ENCODE peak calls at places on chromosomes 1 and 21, in eight cellular contexts. One of them, this sample, is unnamed.

GRCh38 chr21:38619865-38620513 is 121.7 kb upstream of the ERG start:
- DNase-seq in A549: no peak
- DNase-seq in stomach: no peak
- DNase-seq in K562: no peak
- DNase-seq in SK-N-SH: no peak
- DNase-seq in suprapubic skin: no peak
- DNase-seq in transverse colon: no peak
- DNase-seq in upper lobe of left lung: no peak
- DNase-seq in this sample: no peak

GRCh38 chr1:84830136-84830535 is 62.9 kb downstream of the LPAR3 start:
- DNase-seq in A549: no peak
- DNase-seq in stomach: no peak
- DNase-seq in K562: no peak
- DNase-seq in SK-N-SH: no peak
- DNase-seq in suprapubic skin: no peak
- DNase-seq in transverse colon: no peak
- DNase-seq in upper lobe of left lung: no peak
- DNase-seq in this sample: no peak

GRCh38 chr1:18666317-18666920 is 35.8 kb downstream of the PAX7 start:
- DNase-seq in A549: no peak
- DNase-seq in stomach: peak
- DNase-seq in K562: no peak
- DNase-seq in SK-N-SH: no peak
- DNase-seq in suprapubic skin: no peak
- DNase-seq in transverse colon: peak
- DNase-seq in upper lobe of left lung: no peak
- DNase-seq in this sample: no peak

GRCh38 chr1:67738401-67738800 is 53.4 kb downstream of the GADD45A start:
- DNase-seq in A549: no peak
- DNase-seq in stomach: no peak
- DNase-seq in K562: no peak
- DNase-seq in SK-N-SH: no peak
- DNase-seq in suprapubic skin: no peak
- DNase-seq in transverse colon: no peak
- DNase-seq in upper lobe of left lung: no peak
- DNase-seq in this sample: peak

GRCh38 chr1:184002071-184002470 is 35.5 kb downstream of the COLGALT2 start:
- DNase-seq in A549: peak
- DNase-seq in stomach: no peak
- DNase-seq in K562: no peak
- DNase-seq in SK-N-SH: no peak
- DNase-seq in suprapubic skin: no peak
- DNase-seq in transverse colon: no peak
- DNase-seq in upper lobe of left lung: no peak
- DNase-seq in this sample: peak

GRCh38 chr1:224433671-224434446 is 738 bp downstream of the WDR26 start:
- DNase-seq in A549: no peak
- DNase-seq in stomach: peak
- DNase-seq in K562: no peak
- DNase-seq in SK-N-SH: peak
- DNase-seq in suprapubic skin: peak
- DNase-seq in transverse colon: peak
- DNase-seq in upper lobe of left lung: peak
- DNase-seq in this sample: no peak

GRCh38 chr1:62131093-62131725 is 63.4 kb upstream of the L1TD1 start:
- DNase-seq in A549: peak
- DNase-seq in stomach: peak
- DNase-seq in K562: peak
- DNase-seq in SK-N-SH: peak
- DNase-seq in suprapubic skin: no peak
- DNase-seq in transverse colon: peak
- DNase-seq in upper lobe of left lung: no peak
- DNase-seq in this sample: peak

GRCh38 chr1:118254001-118254400 is 69.0 kb upstream of the SPAG17 start:
- DNase-seq in A549: no peak
- DNase-seq in stomach: no peak
- DNase-seq in K562: no peak
- DNase-seq in SK-N-SH: no peak
- DNase-seq in suprapubic skin: no peak
- DNase-seq in transverse colon: no peak
- DNase-seq in upper lobe of left lung: no peak
- DNase-seq in this sample: no peak

GRCh38 chr1:232428781-232429530 is 201.0 kb downstream of the SIPA1L2 start:
- DNase-seq in A549: no peak
- DNase-seq in stomach: no peak
- DNase-seq in K562: no peak
- DNase-seq in SK-N-SH: no peak
- DNase-seq in suprapubic skin: no peak
- DNase-seq in transverse colon: no peak
- DNase-seq in upper lobe of left lung: no peak
- DNase-seq in this sample: no peak

GRCh38 chr1:246608616-246609376 is 42.5 kb downstream of the CNST start:
- DNase-seq in A549: peak
- DNase-seq in stomach: peak
- DNase-seq in K562: no peak
- DNase-seq in SK-N-SH: peak
- DNase-seq in suprapubic skin: peak
- DNase-seq in transverse colon: peak
- DNase-seq in upper lobe of left lung: no peak
- DNase-seq in this sample: peak

GRCh38 chr21:34129039-34129891 is 55.9 kb downstream of the MRPS6 start:
- DNase-seq in A549: no peak
- DNase-seq in stomach: peak
- DNase-seq in K562: no peak
- DNase-seq in SK-N-SH: peak
- DNase-seq in suprapubic skin: no peak
- DNase-seq in transverse colon: peak
- DNase-seq in upper lobe of left lung: no peak
- DNase-seq in this sample: no peak

GRCh38 chr1:228914700-228915099 is 179.4 kb downstream of the RHOU start:
- DNase-seq in A549: no peak
- DNase-seq in stomach: no peak
- DNase-seq in K562: no peak
- DNase-seq in SK-N-SH: no peak
- DNase-seq in suprapubic skin: no peak
- DNase-seq in transverse colon: no peak
- DNase-seq in upper lobe of left lung: no peak
- DNase-seq in this sample: no peak

GRCh38 chr1:99327357-99327756 is 63.1 kb downstream of the PLPPR4 start:
- DNase-seq in A549: no peak
- DNase-seq in stomach: no peak
- DNase-seq in K562: no peak
- DNase-seq in SK-N-SH: no peak
- DNase-seq in suprapubic skin: no peak
- DNase-seq in transverse colon: no peak
- DNase-seq in upper lobe of left lung: no peak
- DNase-seq in this sample: no peak

GRCh38 chr1:108560430-108561144 is 687 bp downstream of the EEIG2 start:
- DNase-seq in A549: peak
- DNase-seq in stomach: peak
- DNase-seq in K562: no peak
- DNase-seq in SK-N-SH: peak
- DNase-seq in suprapubic skin: peak
- DNase-seq in transverse colon: peak
- DNase-seq in upper lobe of left lung: peak
- DNase-seq in this sample: peak

GRCh38 chr1:245131026-245131393 is 23.8 kb upstream of the KIF26B start:
- DNase-seq in A549: no peak
- DNase-seq in stomach: no peak
- DNase-seq in K562: no peak
- DNase-seq in SK-N-SH: no peak
- DNase-seq in suprapubic skin: no peak
- DNase-seq in transverse colon: no peak
- DNase-seq in upper lobe of left lung: no peak
- DNase-seq in this sample: no peak

GRCh38 chr1:117611121-117611601 is 5.3 kb downstream of the TENT5C start:
- DNase-seq in A549: no peak
- DNase-seq in stomach: no peak
- DNase-seq in K562: peak
- DNase-seq in SK-N-SH: no peak
- DNase-seq in suprapubic skin: no peak
- DNase-seq in transverse colon: no peak
- DNase-seq in upper lobe of left lung: no peak
- DNase-seq in this sample: no peak

GRCh38 chr1:21577324-21577723 is 68.1 kb downstream of the ALPL start:
- DNase-seq in A549: no peak
- DNase-seq in stomach: no peak
- DNase-seq in K562: no peak
- DNase-seq in SK-N-SH: no peak
- DNase-seq in suprapubic skin: no peak
- DNase-seq in transverse colon: no peak
- DNase-seq in upper lobe of left lung: peak
- DNase-seq in this sample: no peak

GRCh38 chr1:7207875-7208646 is 422.8 kb downstream of the CAMTA1 start:
- DNase-seq in A549: peak
- DNase-seq in stomach: peak
- DNase-seq in K562: peak
- DNase-seq in SK-N-SH: peak
- DNase-seq in suprapubic skin: no peak
- DNase-seq in transverse colon: peak
- DNase-seq in upper lobe of left lung: no peak
- DNase-seq in this sample: peak

GRCh38 chr1:201713093-201713810 is 115.7 kb upstream of the IPO9 start:
- DNase-seq in A549: peak
- DNase-seq in stomach: peak
- DNase-seq in K562: no peak
- DNase-seq in SK-N-SH: no peak
- DNase-seq in suprapubic skin: peak
- DNase-seq in transverse colon: peak
- DNase-seq in upper lobe of left lung: no peak
- DNase-seq in this sample: no peak

GRCh38 chr1:17030186-17030585 is 18.5 kb upstream of the ATP13A2 start:
- DNase-seq in A549: no peak
- DNase-seq in stomach: no peak
- DNase-seq in K562: no peak
- DNase-seq in SK-N-SH: no peak
- DNase-seq in suprapubic skin: no peak
- DNase-seq in transverse colon: no peak
- DNase-seq in upper lobe of left lung: no peak
- DNase-seq in this sample: no peak
- TF ChIP-seq EP300 in A549: no peak
- TF ChIP-seq EP300 in stomach: no peak
- TF ChIP-seq EP300 in K562: no peak
- TF ChIP-seq EP300 in SK-N-SH: no peak
- TF ChIP-seq EP300 in suprapubic skin: no peak
- TF ChIP-seq EP300 in transverse colon: no peak
- TF ChIP-seq EP300 in upper lobe of left lung: no peak
- TF ChIP-seq EP300 in this sample: no peak

GRCh38 chr1:234960722-234961467 is 167.7 kb downstream of the TOMM20 start:
- DNase-seq in A549: peak
- DNase-seq in stomach: peak
- DNase-seq in K562: no peak
- DNase-seq in SK-N-SH: no peak
- DNase-seq in suprapubic skin: peak
- DNase-seq in transverse colon: peak
- DNase-seq in upper lobe of left lung: no peak
- DNase-seq in this sample: peak
- TF ChIP-seq EP300 in A549: peak
- TF ChIP-seq EP300 in stomach: no peak
- TF ChIP-seq EP300 in K562: no peak
- TF ChIP-seq EP300 in SK-N-SH: no peak
- TF ChIP-seq EP300 in suprapubic skin: no peak
- TF ChIP-seq EP300 in transverse colon: peak
- TF ChIP-seq EP300 in upper lobe of left lung: no peak
- TF ChIP-seq EP300 in this sample: peak

GRCh38 chr1:27872059-27872801 is at the start of gene THEMIS2:
- DNase-seq in A549: no peak
- DNase-seq in stomach: peak
- DNase-seq in K562: peak
- DNase-seq in SK-N-SH: peak
- DNase-seq in suprapubic skin: no peak
- DNase-seq in transverse colon: peak
- DNase-seq in upper lobe of left lung: peak
- DNase-seq in this sample: no peak
- TF ChIP-seq EP300 in A549: no peak
- TF ChIP-seq EP300 in stomach: no peak
- TF ChIP-seq EP300 in K562: no peak
- TF ChIP-seq EP300 in SK-N-SH: no peak
- TF ChIP-seq EP300 in suprapubic skin: no peak
- TF ChIP-seq EP300 in transverse colon: no peak
- TF ChIP-seq EP300 in upper lobe of left lung: no peak
- TF ChIP-seq EP300 in this sample: no peak

DNA sequence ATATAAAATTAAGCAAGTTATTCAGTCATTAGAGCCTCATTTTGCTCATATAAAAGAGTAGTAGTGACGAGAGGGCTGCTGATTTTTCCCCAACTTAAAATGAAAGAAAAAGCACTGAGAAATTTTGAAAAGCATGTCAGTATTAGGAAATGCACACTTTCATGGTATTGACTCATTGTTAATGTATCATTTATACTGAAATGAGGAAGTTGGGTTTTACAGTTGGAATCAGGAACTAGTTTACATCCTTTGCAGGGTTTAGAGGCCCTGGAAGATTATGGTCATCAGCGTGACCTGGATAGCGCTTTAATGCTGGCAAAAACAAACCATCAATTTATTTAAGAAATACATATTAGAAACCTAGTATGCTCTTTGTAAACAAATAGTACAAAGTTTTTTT is 94.9 kb upstream of the SGIP1 start:
- DNase-seq in A549: no peak
- DNase-seq in stomach: no peak
- DNase-seq in K562: no peak
- DNase-seq in SK-N-SH: no peak
- DNase-seq in suprapubic skin: no peak
- DNase-seq in transverse colon: no peak
- DNase-seq in upper lobe of left lung: no peak
- DNase-seq in this sample: no peak
- TF ChIP-seq EP300 in A549: no peak
- TF ChIP-seq EP300 in stomach: no peak
- TF ChIP-seq EP300 in K562: no peak
- TF ChIP-seq EP300 in SK-N-SH: no peak
- TF ChIP-seq EP300 in suprapubic skin: no peak
- TF ChIP-seq EP300 in transverse colon: no peak
- TF ChIP-seq EP300 in upper lobe of left lung: no peak
- TF ChIP-seq EP300 in this sample: no peak

DNA sequence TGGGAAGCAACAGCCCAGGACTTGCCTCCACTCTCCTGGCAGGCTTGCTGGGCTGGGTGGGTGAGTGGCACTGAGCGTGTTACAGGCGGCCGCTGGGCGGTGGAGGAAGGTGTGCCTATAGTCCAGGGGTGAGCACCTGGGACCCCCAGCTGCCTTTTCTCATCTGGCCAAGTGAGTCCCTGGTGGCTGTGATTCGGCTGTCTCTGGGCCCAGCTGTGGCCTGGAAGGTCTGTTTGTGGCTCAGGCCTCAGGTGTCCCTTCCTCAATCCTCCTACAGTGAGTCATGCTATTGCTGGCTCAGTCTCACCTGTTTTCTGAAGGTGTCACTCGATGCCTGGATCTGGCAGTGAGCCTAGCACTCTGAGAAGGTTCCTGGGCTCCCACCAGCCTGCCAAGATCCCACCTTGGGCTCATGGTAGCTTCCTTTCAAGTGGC is 564.2 kb downstream of the PTPRU start:
- DNase-seq in A549: no peak
- DNase-seq in stomach: no peak
- DNase-seq in K562: peak
- DNase-seq in SK-N-SH: no peak
- DNase-seq in suprapubic skin: no peak
- DNase-seq in transverse colon: no peak
- DNase-seq in upper lobe of left lung: peak
- DNase-seq in this sample: no peak
- TF ChIP-seq EP300 in A549: no peak
- TF ChIP-seq EP300 in stomach: no peak
- TF ChIP-seq EP300 in K562: no peak
- TF ChIP-seq EP300 in SK-N-SH: no peak
- TF ChIP-seq EP300 in suprapubic skin: no peak
- TF ChIP-seq EP300 in transverse colon: no peak
- TF ChIP-seq EP300 in upper lobe of left lung: no peak
- TF ChIP-seq EP300 in this sample: no peak

This sample was measured in HepG2.